ENCODE peak calls at places on chromosomes 6 and 20, in eight cellular contexts. A is AG09319, F is fibroblast of pulmonary artery, M is HCT116, E is body of pancreas, J is dorsolateral prefrontal cortex, S is GM20000, G is NB4. O is an unnamed sample.

GRCh38 chr6:112153926-112154621 is 66.7 kb downstream of the FAM229B start:
- DNase-seq in A (no peak), G (peak; percentile 40), E (no peak), F (peak; percentile 92), J (no peak), M (no peak), S (no peak), O (peak; percentile 81)

GRCh38 chr6:114081730-114082129 is 110.8 kb upstream of the HDAC2 start:
- DNase-seq in E (no peak), M (no peak), J (no peak), A (no peak), G (no peak), F (no peak), S (no peak), O (no peak)

GRCh38 chr20:48686238-48687096 is 141.3 kb downstream of the PREX1 start:
- DNase-seq in G (no peak), S (no peak), E (no peak), F (peak; percentile 78), M (no peak), J (no peak), A (no peak), O (peak; percentile 63)

GRCh38 chr20:19867940-19868371 is 109.9 kb downstream of the RIN2 start:
- DNase-seq in E (no peak), G (peak; percentile 93), J (no peak), A (no peak), S (no peak), M (no peak), F (no peak), O (no peak)

GRCh38 chr6:125101656-125102055 is 51.9 kb upstream of the TPD52L1 start:
- DNase-seq in G (no peak), A (no peak), F (peak; percentile 23), J (no peak), E (no peak), M (no peak), S (no peak), O (no peak)

GRCh38 chr6:125363010-125363359 is 61.2 kb upstream of the HDDC2 start:
- DNase-seq in M (no peak), E (no peak), J (no peak), A (no peak), F (no peak), S (no peak), G (no peak), O (no peak)

GRCh38 chr6:56510984-56511531 is 131.6 kb downstream of the DST start:
- DNase-seq in G (no peak), A (no peak), J (no peak), S (no peak), M (no peak), E (peak; percentile 62), F (peak; percentile 59), O (peak; percentile 73)

GRCh38 chr20:49412953-49413352 is 69.5 kb downstream of the KCNB1 start:
- DNase-seq in M (no peak), F (no peak), A (no peak), S (no peak), G (no peak), J (no peak), E (no peak), O (no peak)

GRCh38 chr20:37543828-37544227 is 16.2 kb upstream of the BLCAP start:
- DNase-seq in S (no peak), M (no peak), J (no peak), G (peak; percentile 50), F (peak; percentile 65), E (no peak), A (no peak), O (peak; percentile 77)

GRCh38 chr6:127547215-127547614 is 28.1 kb upstream of the MTCL3 start:
- DNase-seq in M (no peak), J (no peak), A (no peak), F (peak; percentile 28), S (no peak), G (peak; percentile 21), E (no peak), O (peak; percentile 30)

GRCh38 chr6:127550403-127550802 is 26.6 kb upstream of the C6orf58 start:
- DNase-seq in A (peak; percentile 20), M (no peak), J (no peak), G (no peak), S (no peak), E (no peak), F (peak; percentile 43), O (peak; percentile 68)

DNA sequence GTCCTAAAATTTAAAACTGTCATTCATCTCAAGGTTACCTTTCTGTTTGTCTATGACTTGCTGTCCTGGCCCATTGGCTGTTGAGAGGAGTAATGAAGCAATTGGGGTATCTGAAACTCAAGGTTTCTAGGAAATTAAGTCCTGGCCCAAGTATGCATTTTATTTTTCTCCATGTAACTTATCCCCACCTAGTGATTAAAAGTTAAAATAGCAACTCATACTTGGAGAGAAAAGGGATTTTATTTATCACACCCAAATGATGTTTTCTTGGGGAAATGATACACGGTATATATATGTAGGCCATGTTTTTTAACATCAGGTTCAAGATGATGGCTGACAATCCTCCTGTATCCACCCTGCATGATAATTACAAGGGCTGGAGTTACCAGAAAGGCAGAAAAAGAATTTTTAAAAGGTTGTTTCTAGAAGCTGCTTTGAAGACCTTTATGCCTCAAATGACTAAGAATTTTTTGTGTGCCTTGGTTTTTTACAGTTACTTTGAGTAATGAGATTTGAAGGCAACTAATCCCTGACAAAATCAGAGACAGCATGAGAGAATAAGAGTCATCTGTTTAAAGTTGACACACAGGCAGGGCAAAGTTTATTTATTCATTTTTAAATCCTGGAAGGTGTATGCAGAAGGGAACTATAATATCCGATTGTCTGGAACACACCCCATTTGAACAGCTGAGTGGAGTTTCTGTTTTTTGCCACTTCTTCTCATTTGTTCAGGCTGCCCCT is 28.9 kb upstream of the C6orf58 start:
- DNase-seq in G (peak; percentile 11), A (no peak), E (no peak), J (no peak), M (no peak), S (no peak), F (peak; percentile 31), O (peak; percentile 45)
- TF ChIP-seq CTCF in G (no peak), A (peak; percentile 33), E (no peak), J (no peak), M (peak; percentile 22), S (no peak), F (peak; percentile 33), O (peak; percentile 52)

GRCh38 chr20:4011226-4011975 is 4.0 kb downstream of the RNF24 start:
- DNase-seq in F (peak; percentile 27), G (no peak), M (no peak), A (no peak), E (no peak), J (no peak), S (no peak), O (no peak)
- TF ChIP-seq CTCF in F (no peak), G (no peak), M (peak; percentile 7), A (no peak), E (no peak), J (no peak), S (no peak), O (no peak)

DNA sequence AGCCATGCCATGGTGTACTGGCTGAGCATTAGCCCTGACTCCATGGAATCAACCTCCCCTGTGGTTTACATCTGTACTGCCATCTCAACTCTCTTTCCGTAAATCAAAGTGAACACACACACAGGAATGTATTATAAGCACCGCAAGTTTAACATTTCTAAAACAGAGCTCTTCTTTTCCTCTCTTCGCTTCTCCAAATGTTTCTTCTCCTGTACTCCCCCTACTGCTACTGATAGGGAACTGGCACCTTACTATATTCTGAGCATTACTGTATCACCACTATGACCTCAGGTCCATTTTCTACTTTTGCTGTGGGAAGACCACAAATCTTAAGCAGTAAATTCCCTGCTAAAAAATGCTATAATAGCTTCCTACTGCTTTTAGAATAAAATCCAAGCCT is 101.2 kb downstream of the NUS1 start:
- DNase-seq in S (no peak), M (no peak), J (no peak), A (no peak), G (peak; percentile 14), F (no peak), E (no peak), O (peak; percentile 10)
- TF ChIP-seq CTCF in S (peak; percentile 5), M (peak; percentile 38), J (no peak), A (no peak), G (peak; percentile 40), F (peak; percentile 17), E (no peak), O (peak; percentile 36)

GRCh38 chr20:62652894-62653305 is 10.6 kb downstream of the SLCO4A1 start:
- DNase-seq in A (no peak), M (no peak), G (no peak), S (no peak), F (no peak), E (no peak), J (no peak), O (no peak)

GRCh38 chr20:62653373-62653772 is 11.1 kb downstream of the SLCO4A1 start:
- DNase-seq in J (no peak), S (no peak), M (no peak), G (no peak), F (no peak), E (no peak), A (no peak), O (no peak)

GRCh38 chr20:62651285-62652021 is 9.2 kb downstream of the SLCO4A1 start:
- DNase-seq in M (no peak), F (peak; percentile 50), S (peak; percentile 91), E (peak; percentile 55), G (no peak), J (no peak), A (no peak), O (peak; percentile 41)

GRCh38 chr20:62650551-62651284 is 8.4 kb downstream of the SLCO4A1 start:
- DNase-seq in E (no peak), J (no peak), M (no peak), G (no peak), S (no peak), F (no peak), A (no peak), O (no peak)

DNA sequence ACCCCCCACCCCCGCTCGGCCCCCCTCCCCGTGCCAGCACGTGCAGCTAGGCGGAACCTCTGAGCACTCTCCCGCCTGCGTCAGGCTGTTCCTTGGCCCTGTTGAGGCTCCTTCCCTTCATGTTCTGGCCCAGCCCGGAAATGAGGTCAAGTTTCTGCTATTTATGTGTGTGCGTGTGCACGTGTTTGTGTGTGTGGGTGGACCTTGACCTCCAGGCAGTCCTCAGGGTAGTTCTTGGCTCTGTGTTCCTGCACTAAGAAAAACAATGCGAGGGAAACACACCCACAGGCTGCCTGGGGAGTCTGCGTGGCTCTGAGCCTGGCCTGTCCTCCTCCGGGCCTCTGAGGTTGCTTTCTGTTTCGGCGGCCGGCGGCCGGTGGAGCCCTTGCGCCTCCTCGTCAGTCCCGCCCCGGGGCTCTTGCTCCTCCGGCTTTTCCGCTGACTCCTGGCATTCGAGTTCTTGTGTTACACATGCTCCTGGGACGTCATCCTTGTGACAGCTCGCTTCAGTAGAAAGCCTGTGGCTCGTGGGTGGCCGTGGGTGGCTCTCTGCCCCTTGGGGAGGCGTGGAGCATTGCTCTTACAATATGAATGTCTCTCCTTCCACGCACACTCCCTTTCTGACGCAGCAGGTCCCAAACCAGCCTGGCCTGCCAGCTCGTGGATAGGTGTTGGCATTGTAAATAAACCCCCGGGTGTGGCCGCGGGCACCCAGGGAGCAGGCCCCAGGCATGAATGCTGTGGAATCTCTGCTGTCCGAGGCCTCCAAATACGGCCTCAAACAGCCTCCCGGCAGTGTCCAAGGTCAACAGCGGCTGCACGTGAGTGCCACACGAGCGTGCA is 10.0 kb downstream of the SLCO4A1 start:
- DNase-seq in E (peak; percentile 93), J (peak; percentile 67), G (no peak), S (peak; percentile 94), A (peak; percentile 97), M (peak; percentile 33), F (peak; percentile 99), O (peak; percentile 99)
- TF ChIP-seq CTCF in E (no peak), J (no peak), G (no peak), S (no peak), A (no peak), M (no peak), F (no peak), O (peak; percentile 26)

O was measured in choroid plexus epithelial cell.